ENCODE peak calls at places on chromosomes 1 and 21, in seven cellular contexts. B, Y, F, P, H, U and S are unnamed samples.
A peak's percentile ranks its signal among the peaks of the same experiment; 100 is the strongest.

GRCh38 chr1:184593612-184594011 is 161.0 kb downstream of the EDEM3 start:
- DNase-seq in B (peak; percentile 15), Y (no peak), F (no peak), P (no peak), H (peak; percentile 13), U (no peak), S (no peak)

GRCh38 chr1:49098866-49099265 is 322.2 kb upstream of the BEND5 start:
- DNase-seq in B (no peak), Y (no peak), F (no peak), P (no peak), H (no peak), U (no peak), S (no peak)

GRCh38 chr1:215192306-215192705 is 109.8 kb downstream of the KCNK2 start:
- DNase-seq in B (no peak), Y (no peak), F (no peak), P (peak; percentile 44), H (peak; percentile 53), U (peak; percentile 24), S (no peak)

GRCh38 chr1:3717715-3718601 is 34.3 kb upstream of the CCDC27 start:
- DNase-seq in B (no peak), Y (peak; percentile 41), F (no peak), P (no peak), H (no peak), U (peak; percentile 77), S (peak; percentile 50)

GRCh38 chr1:169312084-169312954 is 55.3 kb downstream of the NME7 start:
- DNase-seq in B (peak; percentile 86), Y (no peak), F (no peak), P (peak; percentile 81), H (peak; percentile 95), U (peak; percentile 77), S (peak; percentile 95)

GRCh38 chr1:226123212-226123560 is 60.7 kb downstream of the H3-3A start:
- DNase-seq in B (no peak), Y (no peak), F (no peak), P (no peak), H (no peak), U (no peak), S (no peak)

GRCh38 chr1:23193391-23194118 is 23.7 kb downstream of the HTR1D start:
- DNase-seq in B (no peak), Y (no peak), F (no peak), P (no peak), H (no peak), U (no peak), S (no peak)

GRCh38 chr1:44024903-44025525 is 6.2 kb downstream of the SLC6A9 start:
- DNase-seq in B (no peak), Y (no peak), F (no peak), P (no peak), H (peak; percentile 55), U (no peak), S (no peak)

GRCh38 chr21:41219498-41220207 is 51.7 kb downstream of the BACE2 start:
- DNase-seq in B (no peak), Y (no peak), F (no peak), P (no peak), H (no peak), U (no peak), S (no peak)

GRCh38 chr1:33459766-33460543 is 12.5 kb upstream of the ZSCAN20 start:
- DNase-seq in B (no peak), Y (no peak), F (no peak), P (peak; percentile 67), H (peak; percentile 72), U (peak; percentile 43), S (no peak)